ENCODE peak calls at places on chromosomes 3 and 15, in four cellular contexts. H, Q, V and O are unnamed samples.

GRCh38 chr15:81334768-81335447 is 11.0 kb upstream of the STARD5 start:
- DNase-seq in Q (no peak), V (no peak), H (no peak), O (no peak)

GRCh38 chr15:78174398-78174797 is 25.2 kb downstream of the IDH3A start:
- DNase-seq in V (no peak), Q (no peak), H (no peak), O (no peak)

GRCh38 chr15:73826711-73827243 is 46.6 kb upstream of the TBC1D21 start:
- DNase-seq in Q (no peak), V (no peak), H (no peak), O (no peak)

GRCh38 chr3:45026957-45027356 is 854 bp downstream of the CLEC3B start:
- DNase-seq in Q (no peak), H (no peak), V (no peak), O (no peak)

GRCh38 chr3:107543666-107544065 is 20.9 kb downstream of the BBX start:
- DNase-seq in Q (no peak), V (no peak), H (no peak), O (peak)

GRCh38 chr3:88632226-88632625 is 475.2 kb upstream of the EPHA3 start:
- DNase-seq in H (no peak), V (no peak), Q (no peak), O (no peak)

GRCh38 chr3:179860275-179861107 is 176.2 kb downstream of the PEX5L start:
- DNase-seq in H (no peak), Q (no peak), V (no peak), O (no peak)

GRCh38 chr3:70608434-70608833 is 296.0 kb upstream of the MDFIC2 start:
- DNase-seq in Q (no peak), V (no peak), H (peak), O (no peak)

GRCh38 chr3:171462224-171462623 is 2.0 kb upstream of the TNIK start:
- DNase-seq in H (no peak), Q (no peak), V (no peak), O (no peak)

GRCh38 chr15:68497206-68497910 is 65.4 kb upstream of the ITGA11 start:
- DNase-seq in Q (no peak), V (no peak), H (peak), O (no peak)

GRCh38 chr3:126678691-126679317 is 23.9 kb upstream of the TXNRD3 start:
- DNase-seq in V (no peak), Q (no peak), H (no peak), O (no peak)

GRCh38 chr15:29656636-29657475 is 165.4 kb downstream of the TJP1 start:
- DNase-seq in H (no peak), V (no peak), Q (no peak), O (no peak)

GRCh38 chr3:186476044-186476468 is 68.1 kb downstream of the CRYGS start:
- DNase-seq in Q (no peak), V (peak), H (no peak), O (no peak)

GRCh38 chr3:3258281-3258680 is 78.8 kb upstream of the CRBN start:
- DNase-seq in H (no peak), Q (no peak), V (no peak), O (no peak)

GRCh38 chr3:12999147-13000140 is 73.8 kb downstream of the IQSEC1 start:
- DNase-seq in V (peak), H (no peak), Q (no peak), O (peak)

GRCh38 chr15:101487060-101487459 is 2.4 kb downstream of the PCSK6 start:
- DNase-seq in V (no peak), Q (no peak), H (no peak), O (no peak)